ENCODE peak calls at places on chromosome 12, in nine cellular contexts. W is transverse colon, L is GM23338, E is stomach, Z is HepG2, S is prostate gland, T is HL-60, I is esophagus muscularis mucosa, Q is suprapubic skin. M is an unnamed sample.
A peak's percentile ranks its signal among the peaks of the same experiment; 100 is the strongest.

GRCh38 chr12:88334271-88334670 is 192.2 kb downstream of the TMTC3 start:
- DNase-seq in T (no peak), E (peak; percentile 26), Q (no peak), I (no peak), S (peak; percentile 19), Z (no peak), W (no peak), L (peak; percentile 43), M (no peak)

GRCh38 chr12:109377139-109377685 is 29.5 kb downstream of the MYO1H start:
- DNase-seq in Z (no peak), I (no peak), E (no peak), S (no peak), L (peak; percentile 79), T (no peak), Q (no peak), W (no peak), M (no peak)

GRCh38 chr12:127650626-127651025 is 616.3 kb upstream of the TMEM132C start:
- DNase-seq in I (no peak), W (no peak), L (no peak), E (no peak), Q (no peak), T (no peak), S (no peak), Z (no peak), M (no peak)

GRCh38 chr12:12338528-12339168 is 11.4 kb downstream of the MANSC1 start:
- DNase-seq in S (no peak), T (peak; percentile 18), Q (no peak), L (no peak), E (no peak), W (no peak), I (no peak), Z (no peak), M (no peak)

GRCh38 chr12:87779016-87779415 is 250.2 kb downstream of the C12orf50 start:
- DNase-seq in T (no peak), E (no peak), Q (no peak), W (no peak), I (no peak), L (no peak), Z (no peak), S (no peak), M (no peak)

GRCh38 chr12:64104376-64104775 is 117.7 kb downstream of the KICS2 start:
- DNase-seq in L (no peak), W (peak; percentile 25), Q (no peak), I (no peak), S (peak; percentile 86), T (no peak), E (no peak), Z (no peak), M (no peak)

GRCh38 chr12:46494424-46494823 is 121.9 kb upstream of the SLC38A2 start:
- DNase-seq in Z (peak; percentile 88), W (no peak), L (peak; percentile 92), S (no peak), Q (no peak), E (no peak), T (no peak), I (no peak), M (no peak)

GRCh38 chr12:53327435-53328042 is 6.1 kb upstream of the AAAS start:
- DNase-seq in L (peak; percentile 47), S (no peak), E (no peak), I (no peak), Z (no peak), W (no peak), T (no peak), Q (no peak), M (no peak)

GRCh38 chr12:219891-220352 is 6.0 kb upstream of the SLC6A12 start:
- DNase-seq in T (peak; percentile 85), I (no peak), E (peak; percentile 54), Z (peak; percentile 69), Q (peak; percentile 87), W (peak; percentile 74), L (peak; percentile 96), S (no peak), M (peak; percentile 17)

GRCh38 chr12:46342562-46343033 is 30.0 kb downstream of the SLC38A2 start:
- DNase-seq in W (peak; percentile 15), S (peak; percentile 13), E (peak; percentile 67), Q (no peak), L (peak; percentile 76), I (no peak), T (peak; percentile 25), Z (peak; percentile 64), M (no peak)

GRCh38 chr12:44846826-44847225 is 29.3 kb downstream of the NELL2 start:
- DNase-seq in L (no peak), W (no peak), T (no peak), S (no peak), Z (no peak), Q (no peak), E (no peak), I (no peak), M (no peak)

GRCh38 chr12:52331039-52331438 is 9.8 kb upstream of the KRT83 start:
- DNase-seq in Q (no peak), E (no peak), W (no peak), T (no peak), L (no peak), Z (no peak), I (no peak), S (no peak), M (no peak)

GRCh38 chr12:111434049-111434448 is 28.3 kb downstream of the SH2B3 start:
- DNase-seq in E (no peak), I (no peak), T (no peak), W (no peak), Q (no peak), S (no peak), Z (no peak), L (no peak), M (no peak)

GRCh38 chr12:111436811-111437210 is 31.1 kb downstream of the SH2B3 start:
- DNase-seq in S (no peak), Q (no peak), E (no peak), T (no peak), Z (no peak), I (no peak), L (no peak), W (no peak), M (no peak)

GRCh38 chr12:111436266-111436665 is 30.5 kb downstream of the SH2B3 start:
- DNase-seq in L (peak; percentile 37), E (no peak), W (no peak), S (no peak), I (no peak), Z (no peak), T (no peak), Q (no peak), M (no peak)

GRCh38 chr12:111434680-111435338 is 29.1 kb downstream of the SH2B3 start:
- DNase-seq in L (peak; percentile 41), T (peak; percentile 60), Z (no peak), Q (no peak), I (peak; percentile 93), S (peak; percentile 36), E (no peak), W (peak; percentile 74), M (no peak)

GRCh38 chr12:111435661-111436201 is 30.0 kb downstream of the SH2B3 start:
- DNase-seq in W (no peak), T (no peak), L (no peak), I (no peak), E (no peak), S (no peak), Q (no peak), Z (no peak), M (no peak)
- TF ChIP-seq POLR2AphosphoS5 in W (no peak), T (peak; percentile 46), L (no peak), I (no peak), E (no peak), S (no peak), Q (no peak), Z (no peak), M (no peak)

GRCh38 chr12:57864382-57864781 is 17.9 kb upstream of the CTDSP2 start:
- DNase-seq in L (peak; percentile 66), S (peak; percentile 10), E (no peak), I (no peak), Q (no peak), T (no peak), Z (no peak), W (no peak), M (no peak)

GRCh38 chr12:57866308-57867019 is 19.9 kb upstream of the CTDSP2 start:
- DNase-seq in I (no peak), S (no peak), Z (no peak), T (no peak), E (no peak), W (no peak), L (no peak), Q (no peak), M (no peak)

GRCh38 chr12:57863676-57864075 is 17.1 kb upstream of the CTDSP2 start:
- DNase-seq in S (no peak), T (no peak), E (no peak), Q (no peak), I (no peak), W (no peak), Z (no peak), L (no peak), M (no peak)

GRCh38 chr12:57861967-57862366 is 15.4 kb upstream of the CTDSP2 start:
- DNase-seq in W (no peak), E (no peak), L (no peak), I (no peak), Z (no peak), Q (no peak), T (no peak), S (no peak), M (no peak)

GRCh38 chr12:57864811-57865751 is 18.6 kb upstream of the CTDSP2 start:
- DNase-seq in S (peak; percentile 64), Z (no peak), I (no peak), L (peak; percentile 83), T (peak; percentile 38), Q (peak; percentile 88), W (peak; percentile 82), E (peak; percentile 75), M (no peak)
- TF ChIP-seq CTCF in S (no peak), Z (no peak), I (no peak), L (no peak), T (no peak), Q (no peak), W (no peak), E (no peak), M (no peak)

DNA sequence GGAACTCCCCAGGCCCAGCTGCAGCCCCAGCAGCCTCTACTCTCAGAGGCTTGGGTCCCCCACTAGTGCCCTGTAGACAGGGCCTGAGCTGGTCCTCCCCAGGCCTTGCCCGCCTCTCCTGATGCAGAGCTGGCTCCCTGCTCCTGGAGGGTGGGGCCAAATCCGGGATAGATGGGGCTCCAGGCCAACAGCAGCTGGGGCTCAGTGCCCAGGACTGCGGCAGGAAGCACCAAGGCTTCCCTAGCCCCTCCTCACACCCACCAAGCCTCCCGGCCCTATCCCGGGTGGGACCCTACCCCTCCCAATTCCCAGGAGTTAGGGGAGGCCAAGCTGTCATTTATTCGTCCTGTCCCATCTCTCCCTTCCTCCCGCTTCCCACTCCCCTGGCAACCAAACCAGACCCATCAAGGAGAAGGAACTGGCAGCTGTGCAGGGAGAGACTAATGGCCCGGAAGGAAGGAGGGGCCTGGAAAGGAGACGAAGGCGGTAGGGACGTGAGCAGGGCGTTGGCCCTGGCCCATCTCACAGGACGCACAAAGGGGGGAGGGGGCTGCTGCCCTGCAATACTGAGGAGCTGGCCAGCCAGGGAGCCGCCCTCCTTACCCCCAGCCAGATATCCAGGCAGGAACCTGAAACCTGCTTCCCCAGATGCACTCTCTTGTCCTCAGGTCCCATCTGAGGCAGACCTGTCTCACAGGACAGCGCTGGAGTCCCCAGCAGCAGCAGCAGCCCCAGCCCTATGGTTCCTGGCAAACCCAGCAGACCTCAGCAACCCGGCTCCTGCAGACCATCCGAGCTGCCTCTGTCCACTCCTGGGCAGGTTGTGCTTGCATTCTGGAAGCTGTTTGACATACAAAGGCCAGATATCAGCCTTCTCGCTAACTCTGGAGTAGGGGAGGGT is 1.6 kb upstream of the PRPH start:
- DNase-seq in Q (no peak), W (no peak), I (no peak), Z (no peak), T (no peak), E (peak; percentile 62), L (peak; percentile 72), S (no peak), M (no peak)
- TF ChIP-seq POLR2AphosphoS5 in Q (no peak), W (no peak), I (no peak), Z (no peak), T (no peak), E (no peak), L (no peak), S (no peak), M (no peak)

GRCh38 chr12:110932048-110932447 is 11.7 kb upstream of the MYL2 start:
- DNase-seq in T (no peak), W (no peak), Z (no peak), I (no peak), L (peak; percentile 68), Q (no peak), S (no peak), E (no peak), M (no peak)
- TF ChIP-seq CTCF in T (no peak), W (no peak), Z (peak; percentile 39), I (no peak), L (peak; percentile 78), Q (no peak), S (no peak), E (no peak), M (peak; percentile 72)